ENCODE peak calls at places on chromosomes 11 and 22, in four cellular contexts. One of them, this sample, is unnamed.

GRCh38 chr11:579830-580601 is 3.7 kb downstream of the PHRF1 start:
- DNase-seq in H1: no peak
- DNase-seq in HepG2: peak; percentile 78
- DNase-seq in K562: no peak
- DNase-seq in this sample: no peak

GRCh38 chr11:17594686-17595192 is 47.7 kb downstream of the OTOG start:
- DNase-seq in H1: no peak
- DNase-seq in HepG2: no peak
- DNase-seq in K562: no peak
- DNase-seq in this sample: no peak

GRCh38 chr11:297666-298405 is 1.5 kb downstream of the IFITM5 start:
- DNase-seq in H1: no peak
- DNase-seq in K562: peak; percentile 83
- DNase-seq in HepG2: peak; percentile 24
- DNase-seq in this sample: no peak

GRCh38 chr11:109377039-109377742 is 44.8 kb upstream of the C11orf87 start:
- DNase-seq in HepG2: no peak
- DNase-seq in K562: no peak
- DNase-seq in H1: no peak
- DNase-seq in this sample: no peak

GRCh38 chr11:112025682-112026081 is 474 bp downstream of the DLAT start:
- DNase-seq in HepG2: peak; percentile 4
- DNase-seq in K562: peak; percentile 44
- DNase-seq in H1: no peak
- DNase-seq in this sample: no peak

GRCh38 chr11:111765320-111765983 is 737 bp downstream of the PPP2R1B start:
- DNase-seq in HepG2: no peak
- DNase-seq in K562: no peak
- DNase-seq in H1: peak; percentile 15
- DNase-seq in this sample: no peak

GRCh38 chr11:32893947-32894827 is 1.6 kb downstream of the QSER1 start:
- DNase-seq in HepG2: peak; percentile 81
- DNase-seq in K562: peak; percentile 85
- DNase-seq in H1: no peak
- DNase-seq in this sample: peak; percentile 39

GRCh38 chr22:33568934-33569496 is 351.3 kb downstream of the LARGE1 start:
- DNase-seq in K562: no peak
- DNase-seq in HepG2: no peak
- DNase-seq in H1: no peak
- DNase-seq in this sample: no peak

GRCh38 chr11:27722117-27722844 is 22.0 kb upstream of the BDNF start:
- DNase-seq in H1: no peak
- DNase-seq in HepG2: no peak
- DNase-seq in K562: no peak
- DNase-seq in this sample: no peak

GRCh38 chr11:102007567-102008437 is 39.4 kb upstream of the CFAP300 start:
- DNase-seq in HepG2: peak; percentile 88
- DNase-seq in H1: no peak
- DNase-seq in K562: peak; percentile 12
- DNase-seq in this sample: peak; percentile 1

GRCh38 chr11:117175781-117176180 is 2.8 kb upstream of the SIDT2 start:
- DNase-seq in HepG2: no peak
- DNase-seq in K562: no peak
- DNase-seq in H1: no peak
- DNase-seq in this sample: no peak

DNA sequence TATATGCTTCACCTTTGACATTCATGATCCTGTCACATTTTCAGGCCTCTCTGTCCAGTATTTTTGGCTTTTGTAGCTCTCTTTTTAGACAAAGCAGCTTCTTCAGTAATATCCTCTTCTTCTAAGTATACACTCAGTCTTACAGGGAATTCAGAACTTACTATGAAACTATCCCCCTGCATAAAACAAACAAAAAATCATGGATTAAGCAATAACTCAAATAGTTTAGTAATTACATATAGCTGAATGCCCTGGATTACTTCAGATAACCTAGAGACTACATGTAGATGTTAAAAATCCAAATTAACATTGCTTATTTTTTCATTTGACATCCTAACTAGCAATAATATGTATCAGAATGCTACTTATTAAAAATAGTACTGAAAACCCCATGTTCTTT is 5.2 kb downstream of the TAF1D start:
- DNase-seq in K562: no peak
- DNase-seq in H1: no peak
- DNase-seq in HepG2: no peak
- DNase-seq in this sample: no peak
- H3K27ac ChIP-seq in K562: no peak overlapping the region
- H3K27ac ChIP-seq in H1: no peak overlapping the region
- H3K27ac ChIP-seq in HepG2: no peak overlapping the region
- H3K27ac ChIP-seq in this sample: no peak overlapping the region

GRCh38 chr11:64711944-64712306 is 11.1 kb downstream of the NRXN2 start:
- DNase-seq in HepG2: no peak
- DNase-seq in K562: no peak
- DNase-seq in H1: no peak
- DNase-seq in this sample: no peak

GRCh38 chr11:64710418-64711137 is 12.4 kb downstream of the NRXN2 start:
- DNase-seq in H1: no peak
- DNase-seq in HepG2: no peak
- DNase-seq in K562: no peak
- DNase-seq in this sample: no peak

GRCh38 chr11:64712430-64713030 is 10.5 kb downstream of the NRXN2 start:
- DNase-seq in K562: peak; percentile 47
- DNase-seq in HepG2: no peak
- DNase-seq in H1: no peak
- DNase-seq in this sample: no peak

GRCh38 chr11:64713031-64713780 is 9.8 kb downstream of the NRXN2 start:
- DNase-seq in K562: no peak
- DNase-seq in HepG2: no peak
- DNase-seq in H1: no peak
- DNase-seq in this sample: no peak

DNA sequence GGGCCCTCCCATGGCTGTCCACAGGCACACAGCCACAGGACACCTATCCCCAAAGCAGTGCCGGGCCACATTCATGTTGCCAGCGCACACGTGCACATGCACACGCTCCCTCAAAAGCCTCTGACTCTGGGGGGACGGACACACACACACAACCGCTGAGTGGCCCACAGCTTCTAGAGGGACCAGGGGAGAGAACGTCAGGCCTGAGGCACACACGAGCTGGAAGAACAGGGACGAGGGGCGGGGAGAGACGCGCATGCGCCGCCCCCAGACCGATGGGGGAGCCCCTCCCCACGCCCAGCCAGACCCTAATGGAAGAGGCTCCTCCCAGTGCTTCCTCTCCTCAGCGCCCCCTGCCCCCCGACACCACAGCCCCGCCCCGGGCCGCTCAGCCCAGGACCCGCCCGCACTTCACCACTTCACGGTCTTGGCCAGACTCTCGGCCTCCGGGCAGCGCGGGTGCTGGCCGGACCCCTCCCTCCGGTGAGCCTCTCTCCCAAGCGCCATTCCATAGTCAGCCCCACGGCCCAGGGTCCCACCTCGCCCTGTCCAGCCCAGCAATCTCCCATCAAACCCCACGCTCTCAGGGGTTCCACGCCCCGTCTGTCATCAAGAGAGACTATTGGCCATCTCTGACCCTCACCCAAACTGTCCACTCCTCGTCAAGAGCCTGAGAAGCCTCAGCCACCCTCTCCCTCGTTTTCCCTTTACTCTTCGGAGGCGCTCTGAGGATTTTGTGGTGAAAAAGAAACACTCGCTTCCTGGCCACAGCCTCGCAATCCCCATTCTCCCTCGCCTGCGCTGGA is 11.7 kb downstream of the NRXN2 start:
- DNase-seq in K562: no peak
- DNase-seq in HepG2: no peak
- DNase-seq in H1: peak; percentile 54
- DNase-seq in this sample: no peak
- TF ChIP-seq HDAC6 in K562: no peak
- TF ChIP-seq HDAC6 in HepG2: no peak
- TF ChIP-seq HDAC6 in H1: no peak
- TF ChIP-seq HDAC6 in this sample: no peak

DNA sequence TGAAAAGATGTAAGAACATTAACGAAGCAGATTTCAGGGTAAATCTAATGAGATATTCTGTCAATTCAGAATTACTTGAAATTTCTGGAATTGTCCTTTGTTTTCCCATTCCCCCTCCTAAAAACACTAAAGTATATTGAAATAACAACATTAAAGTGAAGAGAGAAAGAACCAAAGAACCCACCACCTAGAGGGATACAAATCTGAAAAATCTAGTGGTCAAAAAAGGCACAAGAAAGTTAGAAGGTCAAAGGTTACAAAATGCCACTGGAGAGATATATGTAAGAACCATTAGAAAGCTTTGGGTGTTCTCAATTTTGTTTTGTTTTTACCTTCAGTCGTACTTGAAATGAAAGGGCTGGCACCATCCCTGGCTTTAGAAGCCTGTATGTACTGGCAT is 57.9 kb downstream of the DENND5A start:
- DNase-seq in HepG2: no peak
- DNase-seq in H1: no peak
- DNase-seq in K562: no peak
- DNase-seq in this sample: no peak
- H3K27ac ChIP-seq in HepG2: no peak overlapping the region
- H3K27ac ChIP-seq in H1: no peak overlapping the region
- H3K27ac ChIP-seq in K562: no peak overlapping the region
- H3K27ac ChIP-seq in this sample: no peak overlapping the region

GRCh38 chr11:67556244-67556643 is 27.4 kb upstream of the GSTP1 start:
- DNase-seq in HepG2: no peak
- DNase-seq in H1: no peak
- DNase-seq in K562: no peak
- DNase-seq in this sample: no peak
- TF ChIP-seq HDAC6 in HepG2: no peak
- TF ChIP-seq HDAC6 in H1: no peak
- TF ChIP-seq HDAC6 in K562: no peak
- TF ChIP-seq HDAC6 in this sample: no peak

DNA sequence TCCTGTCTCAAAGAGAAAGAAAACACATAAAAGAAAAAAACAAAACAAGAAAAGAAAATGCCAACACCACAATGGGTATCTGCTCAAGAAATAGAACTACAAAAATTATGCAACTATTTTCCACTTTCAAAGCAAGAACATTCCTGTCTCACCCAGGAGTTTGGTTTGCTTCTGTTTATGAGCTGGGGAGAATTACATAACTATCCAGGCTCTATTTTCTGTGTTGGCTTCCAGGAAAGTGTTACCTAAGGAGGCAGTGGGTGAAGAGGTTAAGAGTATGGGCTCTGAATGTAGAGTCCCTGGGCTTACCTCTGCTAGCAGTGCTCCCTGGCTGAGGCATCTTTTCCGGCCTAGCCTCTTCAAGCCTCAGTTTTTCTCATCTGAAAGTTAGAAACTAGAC is 426.7 kb downstream of the MIAT start:
- DNase-seq in H1: no peak
- DNase-seq in K562: no peak
- DNase-seq in HepG2: no peak
- DNase-seq in this sample: no peak
- H3K27ac ChIP-seq in H1: no peak overlapping the region
- H3K27ac ChIP-seq in K562: no peak overlapping the region
- H3K27ac ChIP-seq in HepG2: no peak overlapping the region
- H3K27ac ChIP-seq in this sample: no peak overlapping the region

DNA sequence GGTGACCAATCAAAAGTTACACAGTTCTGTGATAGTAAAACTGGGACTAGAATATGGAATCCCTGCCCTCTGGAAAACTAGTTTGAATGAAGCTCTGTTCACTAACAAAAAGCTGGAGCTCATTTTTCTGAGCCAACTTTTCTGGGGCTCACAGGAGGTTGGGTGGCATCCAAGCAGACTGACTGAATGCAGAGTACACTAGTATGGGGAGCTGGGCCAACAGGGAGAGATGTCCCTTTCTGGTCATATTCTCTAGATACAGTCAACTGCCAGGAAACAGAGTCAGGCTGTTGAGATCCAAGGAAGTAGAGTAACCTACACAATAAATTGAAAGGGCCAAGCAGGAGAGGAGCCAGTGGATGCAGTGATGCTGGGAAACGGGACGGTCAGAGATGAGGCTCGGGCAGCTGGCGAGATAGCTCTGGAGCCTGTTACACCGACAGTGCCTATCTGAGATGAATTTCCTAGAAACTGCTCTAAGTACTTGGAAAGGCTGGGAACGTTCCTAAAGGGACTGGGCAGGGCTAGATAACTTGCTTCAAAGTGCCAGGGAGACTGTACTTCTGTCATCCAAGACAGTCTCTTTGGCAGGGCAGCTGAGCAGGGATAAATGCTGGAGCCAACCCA is 71.1 kb downstream of the LARGE2 start:
- DNase-seq in H1: no peak
- DNase-seq in K562: peak; percentile 86
- DNase-seq in HepG2: no peak
- DNase-seq in this sample: no peak
- TF ChIP-seq HDAC6 in H1: no peak
- TF ChIP-seq HDAC6 in K562: no peak
- TF ChIP-seq HDAC6 in HepG2: no peak
- TF ChIP-seq HDAC6 in this sample: no peak

This sample was measured in GM12878.